ENCODE peak calls at places on chromosomes 4 and X, in five cellular contexts. H is renal cortical epithelial cell; K is stimulated activated CD8-positive, alpha-beta memory T cell treated with anti-CD3 and anti-CD28 coated beads, Interleukin-7, amount 100 ng/mL, for 1 hour; L is amniotic stem cell; P is CD4-positive, alpha-beta T cell. Q is an unnamed sample.

GRCh38 chrX:21749924-21750323 is 8.0 kb downstream of the SMPX start:
- DNase-seq in H (no peak), K (no peak), L (no peak), P (no peak), Q (no peak)

GRCh38 chrX:119041175-119041574 is 31.6 kb upstream of the CT47C1 start:
- DNase-seq in H (peak), K (no peak), L (peak), P (no peak), Q (peak)

GRCh38 chr4:168769416-168769815 is 240.6 kb downstream of the CBR4 start:
- DNase-seq in H (peak), K (no peak), L (peak), P (no peak), Q (no peak)

GRCh38 chr4:11426716-11427115 is 2.0 kb downstream of the HS3ST1 start:
- DNase-seq in H (no peak), K (no peak), L (no peak), P (no peak), Q (no peak)

GRCh38 chr4:105002278-105002677 is 144.4 kb upstream of the TET2 start:
- DNase-seq in H (no peak), K (no peak), L (no peak), P (no peak), Q (no peak)

GRCh38 chrX:118526149-118526548 is 30.5 kb downstream of the DOCK11 start:
- DNase-seq in H (no peak), K (no peak), L (no peak), P (no peak), Q (no peak)

GRCh38 chr4:121256887-121257426 is 92.8 kb upstream of the TNIP3 start:
- DNase-seq in H (peak), K (no peak), L (no peak), P (no peak), Q (no peak)

GRCh38 chr4:111641813-111642579 is 503.3 kb upstream of the FAM241A start:
- DNase-seq in H (peak), K (no peak), L (peak), P (no peak), Q (peak)

GRCh38 chrX:115503099-115503498 is 57.9 kb upstream of the PLS3 start:
- DNase-seq in H (no peak), K (no peak), L (no peak), P (no peak), Q (no peak)

Q was measured in AG04450.